ENCODE peak calls at places on chromosomes 13 and 19, in six cellular contexts. J is fibroblast of lung; G is CD4-positive, alpha-beta T cell; N is NCI-H774; C is A673; D is ureter. S is an unnamed sample.

GRCh38 chr13:114100446-114101320 is 31.7 kb downstream of the RASA3 start:
- DNase-seq in J (peak), G (no peak), N (no peak), C (no peak), D (no peak), S (no peak)

GRCh38 chr19:33799507-33799906 is 2.8 kb downstream of the KCTD15 start:
- DNase-seq in J (no peak), G (no peak), N (no peak), C (no peak), D (no peak), S (no peak)

GRCh38 chr19:38216785-38217746 is 7.0 kb downstream of the DPF1 start:
- DNase-seq in J (no peak), G (no peak), N (no peak), C (no peak), D (no peak), S (no peak)

GRCh38 chr13:113905942-113906341 is 42.1 kb upstream of the GAS6 start:
- DNase-seq in J (no peak), G (no peak), N (no peak), C (no peak), D (no peak), S (no peak)

GRCh38 chr13:34779171-34779570 is 162.9 kb upstream of the NBEA start:
- DNase-seq in J (no peak), G (no peak), N (no peak), C (peak), D (no peak), S (no peak)

GRCh38 chr19:35509018-35509652 is 4.3 kb downstream of the DMKN start:
- DNase-seq in J (no peak), G (no peak), N (peak), C (no peak), D (peak), S (no peak)

GRCh38 chr19:21580101-21580500 is 74.7 kb downstream of the ZNF429 start:
- DNase-seq in J (no peak), G (no peak), N (no peak), C (no peak), D (no peak), S (no peak)

GRCh38 chr13:46286972-46287371 is 75.2 kb downstream of the LRRC63 start:
- DNase-seq in J (no peak), G (no peak), N (no peak), C (no peak), D (no peak), S (no peak)

GRCh38 chr19:28358604-28359003 is 854.3 kb downstream of the UQCRFS1 start:
- DNase-seq in J (no peak), G (no peak), N (no peak), C (peak), D (no peak), S (peak)

GRCh38 chr19:6278051-6278450 is 1.7 kb downstream of the MLLT1 start:
- DNase-seq in J (no peak), G (no peak), N (no peak), C (no peak), D (no peak), S (no peak)

GRCh38 chr13:113124211-113125025 is 1.8 kb downstream of the F10 start:
- DNase-seq in J (no peak), G (no peak), N (no peak), C (no peak), D (no peak), S (no peak)

GRCh38 chr19:18603255-18603957 is 3.2 kb downstream of the CRLF1 start:
- DNase-seq in J (no peak), G (no peak), N (no peak), C (no peak), D (no peak), S (no peak)

GRCh38 chr19:18110833-18111232 is 13.3 kb downstream of the MAST3 start:
- DNase-seq in J (no peak), G (no peak), N (no peak), C (no peak), D (no peak), S (no peak)

GRCh38 chr13:80040219-80040976 is 300.5 kb downstream of the SPRY2 start:
- DNase-seq in J (peak), G (no peak), N (no peak), C (peak), D (no peak), S (no peak)

GRCh38 chr13:23899555-23899954 is 2.3 kb upstream of the C1QTNF9B start:
- DNase-seq in J (peak), G (no peak), N (no peak), C (peak), D (no peak), S (no peak)

GRCh38 chr19:800360-801029 is 3.2 kb downstream of the PTBP1 start:
- DNase-seq in J (no peak), G (no peak), N (no peak), C (no peak), D (peak), S (no peak)

GRCh38 chr19:55257461-55258411 is 1.1 kb downstream of the PPP6R1 start:
- DNase-seq in J (no peak), G (no peak), N (no peak), C (no peak), D (no peak), S (no peak)

GRCh38 chr13:32211788-32212187 is 103.4 kb downstream of the ZAR1L start:
- DNase-seq in J (peak), G (no peak), N (no peak), C (no peak), D (no peak), S (no peak)

GRCh38 chr13:99303863-99304521 is 3.2 kb downstream of the GPR183 start:
- DNase-seq in J (no peak), G (peak), N (no peak), C (no peak), D (no peak), S (no peak)

GRCh38 chr13:28609936-28610335 is 49.0 kb upstream of the POMP start:
- DNase-seq in J (peak), G (no peak), N (no peak), C (no peak), D (no peak), S (no peak)

GRCh38 chr19:40466219-40467006 is at the start of gene SPTBN4:
- DNase-seq in J (no peak), G (peak), N (no peak), C (no peak), D (no peak), S (no peak)

GRCh38 chr13:110010433-110011135 is 224.2 kb upstream of the IRS2 start:
- DNase-seq in J (peak), G (no peak), N (peak), C (no peak), D (no peak), S (no peak)

GRCh38 chr13:24008679-24009078 is 111.4 kb upstream of the C1QTNF9B start:
- DNase-seq in J (no peak), G (no peak), N (no peak), C (no peak), D (no peak), S (no peak)

GRCh38 chr13:45621950-45622349 is 6.4 kb upstream of the ERICH6B start:
- DNase-seq in J (no peak), G (no peak), N (no peak), C (no peak), D (no peak), S (no peak)

GRCh38 chr13:40681341-40682051 is 15.1 kb upstream of the FOXO1 start:
- DNase-seq in J (no peak), G (no peak), N (no peak), C (no peak), D (no peak), S (no peak)

GRCh38 chr19:3801412-3802096 is 15.4 kb upstream of the MATK start:
- DNase-seq in J (no peak), G (peak), N (peak), C (no peak), D (no peak), S (no peak)

GRCh38 chr19:50422397-50423278 is 3.9 kb downstream of the SPIB start:
- DNase-seq in J (no peak), G (no peak), N (no peak), C (no peak), D (no peak), S (no peak)

S was measured in SK-N-MC.